ENCODE peak calls at places on chromosome 3, in five cellular contexts. W, C, R, N and P are unnamed samples. For H3K4me1, the result is how much of the 10 kb centered on the place peaks cover.

GRCh38 chr3:150345021-150345538 is 63.0 kb upstream of the TSC22D2 start:
- DNase-seq in R (peak), C (no peak), N (peak), W (no peak), P (peak)

GRCh38 chr3:24500806-24501205 is 6.2 kb upstream of the THRB start:
- DNase-seq in N (no peak), W (no peak), R (no peak), C (no peak), P (no peak)

GRCh38 chr3:58874248-58874741 is 175.5 kb downstream of the CFAP20DC start:
- DNase-seq in N (no peak), C (no peak), W (no peak), R (peak), P (no peak)

GRCh38 chr3:60948488-60948887 is 302.8 kb downstream of the FHIT start:
- DNase-seq in C (no peak), R (no peak), W (no peak), N (no peak), P (no peak)

GRCh38 chr3:33317963-33318708 is 40.9 kb downstream of the FBXL2 start:
- DNase-seq in R (no peak), W (no peak), C (no peak), N (no peak), P (no peak)

GRCh38 chr3:111215481-111215880 is 143.9 kb downstream of the NECTIN3 start:
- DNase-seq in W (no peak), C (no peak), N (no peak), R (no peak), P (no peak)

GRCh38 chr3:99355465-99355864 is 282.9 kb upstream of the COL8A1 start:
- DNase-seq in N (no peak), W (no peak), C (no peak), R (no peak), P (no peak)

GRCh38 chr3:45870099-45870498 is 16.2 kb upstream of the CCR9 start:
- DNase-seq in W (no peak), C (no peak), N (no peak), R (no peak), P (peak)

GRCh38 chr3:24299801-24300626 is 194.6 kb downstream of the THRB start:
- DNase-seq in N (no peak), R (peak), W (no peak), C (no peak), P (no peak)

GRCh38 chr3:98553021-98553563 is 21.3 kb downstream of the GPR15 start:
- DNase-seq in W (no peak), N (no peak), C (no peak), R (no peak), P (no peak)

GRCh38 chr3:156143136-156143535 is 22.8 kb downstream of the KCNAB1 start:
- DNase-seq in W (no peak), N (no peak), R (no peak), C (no peak), P (no peak)
- H3K4me3 ChIP-seq in W (peak), N (no peak), R (no peak), C (no peak), P (no peak)

GRCh38 chr3:30496496-30496966 is 109.9 kb upstream of the TGFBR2 start:
- DNase-seq in W (no peak), C (no peak), R (peak), N (no peak), P (no peak)
- H3K4me1 ChIP-seq in W (under half), C (under half), R (under half), N (under half), P (under half)

GRCh38 chr3:14431928-14432834 is 29.8 kb downstream of the SLC6A6 start:
- DNase-seq in R (peak), N (peak), C (peak), W (peak), P (peak)

GRCh38 chr3:14432996-14433572 is 30.7 kb downstream of the SLC6A6 start:
- DNase-seq in C (no peak), N (no peak), W (no peak), R (no peak), P (peak)

GRCh38 chr3:14435175-14436011 is 33.0 kb downstream of the SLC6A6 start:
- DNase-seq in N (no peak), W (no peak), C (no peak), R (peak), P (no peak)

GRCh38 chr3:14434541-14435151 is 32.2 kb downstream of the SLC6A6 start:
- DNase-seq in N (peak), R (no peak), W (no peak), C (no peak), P (peak)

GRCh38 chr3:14434105-14434504 is 31.7 kb downstream of the SLC6A6 start:
- DNase-seq in N (no peak), C (no peak), W (no peak), R (peak), P (no peak)
- H3K4me3 ChIP-seq in N (no peak), C (no peak), W (no peak), R (no peak), P (no peak)

GRCh38 chr3:115853083-115853482 is 229.8 kb downstream of the GAP43 start:
- DNase-seq in R (no peak), C (no peak), N (no peak), W (no peak), P (no peak)
- H3K4me1 ChIP-seq in R (under half), C (under half), N (under half), W (under half), P (under half)